ENCODE peak calls at places on chromosomes 1 and 21, in five cellular contexts. One of them, this sample, is unnamed.

GRCh38 chr1:187051618-187052232 is 223.0 kb downstream of the PLA2G4A start:
- DNase-seq in aorta: no peak
- DNase-seq in stimulated activated CD8-positive, alpha-beta memory T cell treated with anti-CD3 and anti-CD28 coated beads, Interleukin-4, amount 100 ng/mL, for 1 hour: no peak
- DNase-seq in activated CD4-positive, alpha-beta T cell treated with anti-CD3 and anti-CD28 coated beads, Interleukin-2, amount 50 U/mL, for 24 hours: no peak
- DNase-seq in stimulated activated naive CD4-positive, alpha-beta T cell: peak
- DNase-seq in this sample: peak

GRCh38 chr1:158045639-158046038 is 52.2 kb downstream of the KIRREL1 start:
- DNase-seq in aorta: no peak
- DNase-seq in stimulated activated CD8-positive, alpha-beta memory T cell treated with anti-CD3 and anti-CD28 coated beads, Interleukin-4, amount 100 ng/mL, for 1 hour: no peak
- DNase-seq in activated CD4-positive, alpha-beta T cell treated with anti-CD3 and anti-CD28 coated beads, Interleukin-2, amount 50 U/mL, for 24 hours: no peak
- DNase-seq in stimulated activated naive CD4-positive, alpha-beta T cell: no peak
- DNase-seq in this sample: no peak

GRCh38 chr1:160437432-160438319 is 37.3 kb downstream of the VANGL2 start:
- DNase-seq in aorta: no peak
- DNase-seq in stimulated activated CD8-positive, alpha-beta memory T cell treated with anti-CD3 and anti-CD28 coated beads, Interleukin-4, amount 100 ng/mL, for 1 hour: no peak
- DNase-seq in activated CD4-positive, alpha-beta T cell treated with anti-CD3 and anti-CD28 coated beads, Interleukin-2, amount 50 U/mL, for 24 hours: no peak
- DNase-seq in stimulated activated naive CD4-positive, alpha-beta T cell: peak
- DNase-seq in this sample: no peak

GRCh38 chr1:6208723-6209660 is 3.1 kb downstream of the RNF207 start:
- DNase-seq in aorta: no peak
- DNase-seq in stimulated activated CD8-positive, alpha-beta memory T cell treated with anti-CD3 and anti-CD28 coated beads, Interleukin-4, amount 100 ng/mL, for 1 hour: no peak
- DNase-seq in activated CD4-positive, alpha-beta T cell treated with anti-CD3 and anti-CD28 coated beads, Interleukin-2, amount 50 U/mL, for 24 hours: no peak
- DNase-seq in stimulated activated naive CD4-positive, alpha-beta T cell: no peak
- DNase-seq in this sample: no peak

GRCh38 chr21:42233067-42233981 is 14.4 kb downstream of the ABCG1 start:
- DNase-seq in aorta: peak
- DNase-seq in stimulated activated CD8-positive, alpha-beta memory T cell treated with anti-CD3 and anti-CD28 coated beads, Interleukin-4, amount 100 ng/mL, for 1 hour: peak
- DNase-seq in activated CD4-positive, alpha-beta T cell treated with anti-CD3 and anti-CD28 coated beads, Interleukin-2, amount 50 U/mL, for 24 hours: peak
- DNase-seq in stimulated activated naive CD4-positive, alpha-beta T cell: peak
- DNase-seq in this sample: peak

GRCh38 chr21:41868062-41868710 is 11.0 kb downstream of the PRDM15 start:
- DNase-seq in aorta: no peak
- DNase-seq in stimulated activated CD8-positive, alpha-beta memory T cell treated with anti-CD3 and anti-CD28 coated beads, Interleukin-4, amount 100 ng/mL, for 1 hour: no peak
- DNase-seq in activated CD4-positive, alpha-beta T cell treated with anti-CD3 and anti-CD28 coated beads, Interleukin-2, amount 50 U/mL, for 24 hours: no peak
- DNase-seq in stimulated activated naive CD4-positive, alpha-beta T cell: no peak
- DNase-seq in this sample: no peak

GRCh38 chr21:44487831-44488230 is 32.5 kb downstream of the LRRC3 start:
- DNase-seq in aorta: no peak
- DNase-seq in stimulated activated CD8-positive, alpha-beta memory T cell treated with anti-CD3 and anti-CD28 coated beads, Interleukin-4, amount 100 ng/mL, for 1 hour: peak
- DNase-seq in activated CD4-positive, alpha-beta T cell treated with anti-CD3 and anti-CD28 coated beads, Interleukin-2, amount 50 U/mL, for 24 hours: peak
- DNase-seq in stimulated activated naive CD4-positive, alpha-beta T cell: peak
- DNase-seq in this sample: peak

GRCh38 chr1:21198929-21199328 is 22.2 kb upstream of the EIF4G3 start:
- DNase-seq in aorta: no peak
- DNase-seq in stimulated activated CD8-positive, alpha-beta memory T cell treated with anti-CD3 and anti-CD28 coated beads, Interleukin-4, amount 100 ng/mL, for 1 hour: no peak
- DNase-seq in activated CD4-positive, alpha-beta T cell treated with anti-CD3 and anti-CD28 coated beads, Interleukin-2, amount 50 U/mL, for 24 hours: no peak
- DNase-seq in stimulated activated naive CD4-positive, alpha-beta T cell: no peak
- DNase-seq in this sample: no peak

GRCh38 chr1:199124351-199124750 is 485.5 kb downstream of the PTPRC start:
- DNase-seq in aorta: no peak
- DNase-seq in stimulated activated CD8-positive, alpha-beta memory T cell treated with anti-CD3 and anti-CD28 coated beads, Interleukin-4, amount 100 ng/mL, for 1 hour: no peak
- DNase-seq in activated CD4-positive, alpha-beta T cell treated with anti-CD3 and anti-CD28 coated beads, Interleukin-2, amount 50 U/mL, for 24 hours: no peak
- DNase-seq in stimulated activated naive CD4-positive, alpha-beta T cell: no peak
- DNase-seq in this sample: peak

GRCh38 chr1:22826630-22827580 is 116.3 kb downstream of the EPHB2 start:
- DNase-seq in aorta: no peak
- DNase-seq in stimulated activated CD8-positive, alpha-beta memory T cell treated with anti-CD3 and anti-CD28 coated beads, Interleukin-4, amount 100 ng/mL, for 1 hour: no peak
- DNase-seq in activated CD4-positive, alpha-beta T cell treated with anti-CD3 and anti-CD28 coated beads, Interleukin-2, amount 50 U/mL, for 24 hours: no peak
- DNase-seq in stimulated activated naive CD4-positive, alpha-beta T cell: no peak
- DNase-seq in this sample: peak

GRCh38 chr1:220879090-220879508 is at the start of gene HLX:
- DNase-seq in aorta: peak
- DNase-seq in stimulated activated CD8-positive, alpha-beta memory T cell treated with anti-CD3 and anti-CD28 coated beads, Interleukin-4, amount 100 ng/mL, for 1 hour: no peak
- DNase-seq in activated CD4-positive, alpha-beta T cell treated with anti-CD3 and anti-CD28 coated beads, Interleukin-2, amount 50 U/mL, for 24 hours: no peak
- DNase-seq in stimulated activated naive CD4-positive, alpha-beta T cell: no peak
- DNase-seq in this sample: peak